ENCODE peak calls at places on chromosomes 11 and 22, in four cellular contexts. M is MG63; D is DND-41; U is effector memory CD4-positive, alpha-beta T cell. H is an unnamed sample.

GRCh38 chr11:13280323-13280722 is 2.7 kb downstream of the BMAL1 start:
- DNase-seq in M (no peak), D (no peak), U (no peak), H (no peak)

GRCh38 chr11:70788247-70789022 is 390.1 kb downstream of the CTTN start:
- DNase-seq in M (peak), D (no peak), U (no peak), H (peak)

GRCh38 chr22:19979712-19980493 is 36.7 kb downstream of the ARVCF start:
- DNase-seq in M (no peak), D (no peak), U (no peak), H (no peak)

GRCh38 chr11:117796456-117797428 is at the start of gene DSCAML1:
- DNase-seq in M (no peak), D (no peak), U (peak), H (no peak)

GRCh38 chr22:41314821-41315220 is 13.5 kb downstream of the ZC3H7B start:
- DNase-seq in M (no peak), D (no peak), U (no peak), H (no peak)

GRCh38 chr22:48920776-48921241 is 906.9 kb downstream of the BRD1 start:
- DNase-seq in M (no peak), D (no peak), U (no peak), H (no peak)

GRCh38 chr11:123517559-123518364 is 87.7 kb downstream of the GRAMD1B start:
- DNase-seq in M (no peak), D (no peak), U (no peak), H (no peak)

GRCh38 chr11:12787847-12788246 is 113.6 kb downstream of the TEAD1 start:
- DNase-seq in M (peak), D (no peak), U (no peak), H (peak)

GRCh38 chr11:27464155-27464759 is 8.3 kb downstream of the LGR4 start:
- DNase-seq in M (no peak), D (no peak), U (no peak), H (no peak)

GRCh38 chr11:32829680-32830412 is at the start of gene PRRG4:
- DNase-seq in M (peak), D (peak), U (no peak), H (no peak)

GRCh38 chr22:29093501-29093921 is 20.7 kb downstream of the KREMEN1 start:
- DNase-seq in M (no peak), D (no peak), U (no peak), H (no peak)

GRCh38 chr11:1727861-1728260 is 22.5 kb downstream of the IFITM10 start:
- DNase-seq in M (no peak), D (no peak), U (no peak), H (no peak)

GRCh38 chr11:117614695-117615094 is 182.3 kb downstream of the DSCAML1 start:
- DNase-seq in M (peak), D (no peak), U (no peak), H (no peak)

GRCh38 chr11:47886096-47886495 is 37.9 kb upstream of the NUP160 start:
- DNase-seq in M (peak), D (peak), U (no peak), H (no peak)

GRCh38 chr11:67266424-67267187 is at the start of gene GRK2:
- DNase-seq in M (no peak), D (peak), U (no peak), H (no peak)

GRCh38 chr22:40028098-40028425 is 33.3 kb downstream of the FAM83F start:
- DNase-seq in M (no peak), D (no peak), U (no peak), H (no peak)

GRCh38 chr11:14809466-14809865 is 82.6 kb downstream of the CYP2R1 start:
- DNase-seq in M (no peak), D (no peak), U (no peak), H (no peak)

GRCh38 chr11:27420722-27421572 is 51.6 kb downstream of the LGR4 start:
- DNase-seq in M (no peak), D (no peak), U (no peak), H (no peak)

GRCh38 chr11:111299111-111300026 is 1.0 kb downstream of the POU2AF3 start:
- DNase-seq in M (peak), D (no peak), U (no peak), H (no peak)

GRCh38 chr11:76030973-76031590 is 175.2 kb downstream of the WNT11 start:
- DNase-seq in M (no peak), D (no peak), U (no peak), H (peak)

GRCh38 chr22:35921777-35922176 is 106.8 kb downstream of the RBFOX2 start:
- DNase-seq in M (peak), D (peak), U (no peak), H (peak)

GRCh38 chr11:48051217-48051848 is 71.0 kb downstream of the PTPRJ start:
- DNase-seq in M (no peak), D (no peak), U (no peak), H (no peak)

GRCh38 chr11:123054301-123055065 is 7.5 kb downstream of the HSPA8 start:
- DNase-seq in M (no peak), D (peak), U (no peak), H (peak)

GRCh38 chr11:47986219-47986618 is 5.9 kb downstream of the PTPRJ start:
- DNase-seq in M (no peak), D (no peak), U (no peak), H (no peak)

GRCh38 chr11:2179516-2179915 is 7.9 kb upstream of the TH start:
- DNase-seq in M (no peak), D (no peak), U (no peak), H (no peak)

GRCh38 chr11:120486138-120486537 is 25.4 kb upstream of the GRIK4 start:
- DNase-seq in M (no peak), D (no peak), U (no peak), H (no peak)

GRCh38 chr11:38345286-38345685 is 1747.2 kb upstream of the RAG2 start:
- DNase-seq in M (no peak), D (no peak), U (no peak), H (no peak)

GRCh38 chr22:18044548-18045271 is 20.3 kb upstream of the MICAL3 start:
- DNase-seq in M (no peak), D (no peak), U (no peak), H (no peak)

GRCh38 chr11:119166368-119167076 is 2.0 kb upstream of the NLRX1 start:
- DNase-seq in M (peak), D (no peak), U (no peak), H (no peak)

GRCh38 chr11:131658952-131659351 is 288.5 kb downstream of the NTM start:
- DNase-seq in M (no peak), D (peak), U (no peak), H (no peak)

GRCh38 chr11:129278586-129279319 is 86.6 kb upstream of the ARHGAP32 start:
- DNase-seq in M (peak), D (no peak), U (no peak), H (no peak)

GRCh38 chr11:69241844-69242582 is 51.9 kb upstream of the MYEOV start:
- DNase-seq in M (no peak), D (no peak), U (no peak), H (no peak)

GRCh38 chr11:118251858-118252652 is at the start of gene MPZL3:
- DNase-seq in M (peak), D (peak), U (peak), H (peak)

GRCh38 chr11:1937616-1938342 is 9.4 kb upstream of the MRPL23 start:
- DNase-seq in M (no peak), D (no peak), U (no peak), H (no peak)

GRCh38 chr11:120331301-120331966 is 4.8 kb upstream of the ARHGEF12 start:
- DNase-seq in M (peak), D (no peak), U (no peak), H (peak)

GRCh38 chr11:8973121-8973520 is 8.9 kb upstream of the TMEM9B start:
- DNase-seq in M (no peak), D (no peak), U (no peak), H (no peak)

GRCh38 chr11:8080674-8081590 is at the start of gene TUB:
- DNase-seq in M (peak), D (no peak), U (no peak), H (no peak)

GRCh38 chr11:36110698-36111410 is 167.0 kb downstream of the LDLRAD3 start:
- DNase-seq in M (no peak), D (no peak), U (no peak), H (no peak)

GRCh38 chr11:120709808-120710207 is 198.3 kb downstream of the GRIK4 start:
- DNase-seq in M (no peak), D (no peak), U (no peak), H (no peak)

GRCh38 chr22:42636506-42636905 is 3.9 kb downstream of the ATP5MGL start:
- DNase-seq in M (no peak), D (no peak), U (no peak), H (no peak)
- H3K4me3 ChIP-seq in M (no peak), D (no peak), U (no peak), H (no peak)

GRCh38 chr11:65786008-65786785 is 666 bp upstream of the OVOL1 start:
- DNase-seq in M (no peak), D (no peak), U (no peak), H (no peak)

GRCh38 chr11:65786786-65787636 is at the start of gene OVOL1:
- DNase-seq in M (no peak), D (no peak), U (no peak), H (no peak)

GRCh38 chr11:65789230-65790103 is 2.6 kb downstream of the OVOL1 start:
- DNase-seq in M (no peak), D (no peak), U (no peak), H (no peak)

GRCh38 chr11:65788801-65789200 is 1.9 kb downstream of the OVOL1 start:
- DNase-seq in M (no peak), D (no peak), U (no peak), H (no peak)

GRCh38 chr11:65787649-65788622 is 1.1 kb downstream of the OVOL1 start:
- DNase-seq in M (peak), D (no peak), U (no peak), H (no peak)
- H3K4me3 ChIP-seq in M (peak), D (no peak), U (peak), H (no peak)

GRCh38 chr11:86138958-86139357 is 70.1 kb upstream of the PICALM start:
- DNase-seq in M (no peak), D (no peak), U (no peak), H (no peak)
- H3K4me3 ChIP-seq in M (no peak), D (no peak), U (no peak), H (no peak)

GRCh38 chr11:107840120-107840479 is 18.5 kb downstream of the SLC35F2 start:
- DNase-seq in M (peak), D (no peak), U (no peak), H (no peak)
- H3K4me3 ChIP-seq in M (peak), D (no peak), U (no peak), H (peak)

GRCh38 chr11:93193721-93194120 is 4.1 kb downstream of the SLC36A4 start:
- DNase-seq in M (no peak), D (no peak), U (no peak), H (no peak)
- H3K4me3 ChIP-seq in M (no peak), D (no peak), U (no peak), H (no peak)

GRCh38 chr11:113778111-113778910 is 1.3 kb upstream of the CLDN25 start:
- DNase-seq in M (no peak), D (no peak), U (no peak), H (no peak)
- H3K4me3 ChIP-seq in M (no peak), D (no peak), U (no peak), H (no peak)

DNA sequence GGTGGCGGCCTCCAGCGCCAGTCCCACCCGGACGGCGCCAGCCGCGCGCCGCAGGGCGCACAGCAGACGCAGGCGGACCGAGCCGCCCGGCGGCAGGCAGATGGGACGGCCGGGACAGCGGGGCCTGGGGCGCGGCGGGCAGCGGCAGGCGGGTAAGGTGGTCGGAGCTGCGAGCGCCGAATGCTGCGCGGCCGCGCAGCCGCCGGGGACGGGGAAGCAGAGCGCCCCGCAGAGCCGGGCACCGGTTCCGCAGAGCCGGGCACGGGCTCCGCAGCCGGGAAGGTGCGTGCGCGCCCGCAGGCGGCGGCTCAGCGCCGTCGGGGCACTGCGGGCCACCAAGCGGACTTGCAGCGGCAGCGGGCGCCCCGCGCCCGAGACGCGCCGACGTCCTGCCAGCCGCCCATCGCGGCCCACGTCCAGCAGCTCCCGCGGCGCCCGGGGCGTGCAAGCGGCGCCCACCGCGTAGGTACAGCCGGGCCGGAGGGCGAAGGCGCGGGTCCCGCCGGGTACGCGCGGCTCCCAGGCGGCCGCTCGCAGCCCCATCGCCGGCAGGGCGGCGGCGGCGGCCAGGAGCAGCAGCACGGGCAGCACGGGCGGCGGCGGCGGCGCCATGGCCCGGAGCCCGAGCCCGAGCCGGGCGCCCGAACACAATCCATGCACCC is 730 bp downstream of the CELSR1 start:
- DNase-seq in M (no peak), D (no peak), U (no peak), H (no peak)
- H3K4me3 ChIP-seq in M (no peak), D (no peak), U (no peak), H (no peak)

GRCh38 chr11:44301856-44302231 is 8.1 kb downstream of the ALX4 start:
- DNase-seq in M (peak), D (no peak), U (no peak), H (no peak)

GRCh38 chr11:44305149-44305642 is 4.7 kb downstream of the ALX4 start:
- DNase-seq in M (no peak), D (no peak), U (no peak), H (no peak)

GRCh38 chr11:44300881-44301855 is 8.8 kb downstream of the ALX4 start:
- DNase-seq in M (peak), D (no peak), U (no peak), H (peak)

GRCh38 chr11:44304091-44305084 is 5.6 kb downstream of the ALX4 start:
- DNase-seq in M (no peak), D (no peak), U (no peak), H (no peak)

GRCh38 chr11:44303401-44303938 is 6.5 kb downstream of the ALX4 start:
- DNase-seq in M (no peak), D (no peak), U (no peak), H (no peak)
- H3K4me3 ChIP-seq in M (no peak), D (no peak), U (no peak), H (no peak)

DNA sequence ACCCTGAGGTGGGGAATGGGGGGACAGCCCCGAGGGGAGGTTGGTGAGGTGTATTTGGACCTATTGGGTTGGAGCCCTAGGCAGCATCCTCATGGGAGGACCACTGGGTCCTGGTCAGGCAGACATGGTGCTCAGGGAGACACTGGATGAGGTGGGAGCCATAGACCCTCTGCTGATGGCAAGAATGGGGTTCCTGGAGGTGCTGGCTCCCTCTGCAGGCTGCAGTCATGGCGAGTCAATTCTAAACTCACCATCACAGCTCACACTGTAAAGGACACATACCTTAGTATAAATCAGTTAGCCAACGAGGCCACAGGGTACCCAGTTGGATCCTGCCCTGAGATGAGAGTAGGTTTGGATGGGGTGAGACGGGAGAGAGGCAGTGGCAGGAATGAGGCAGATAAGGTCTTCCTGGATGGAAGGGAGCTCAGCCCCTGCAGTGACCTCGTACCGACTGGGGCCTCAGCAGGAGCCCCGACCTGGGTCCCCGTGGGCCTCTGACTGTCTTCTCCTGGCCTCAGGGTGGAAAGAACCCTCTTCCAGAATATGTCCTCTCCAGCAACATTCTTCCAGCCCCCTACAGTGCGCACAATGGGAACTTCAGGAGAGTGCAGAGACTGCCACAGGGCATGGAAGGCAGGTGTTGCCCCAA is 1.7 kb upstream of the GAB4 start:
- DNase-seq in M (no peak), D (no peak), U (no peak), H (no peak)
- H3K4me3 ChIP-seq in M (no peak), D (no peak), U (no peak), H (no peak)

GRCh38 chr11:134033276-134033675 is 35.6 kb upstream of the JAM3 start:
- DNase-seq in M (no peak), D (no peak), U (no peak), H (no peak)
- H3K4me3 ChIP-seq in M (peak), D (no peak), U (no peak), H (no peak)

H was measured in skeletal muscle cell.